ENCODE peak calls at places on chromosomes 7 and 10, in seven cellular contexts. One of them, this sample, is unnamed. For H3K9me3, the result is how much of the 10 kb centered on the place peaks cover.

GRCh38 chr7:44639701-44640321 is 33.4 kb downstream of the OGDH start:
- DNase-seq in GM23248: peak
- DNase-seq in fibroblast of lung: peak
- DNase-seq in heart right ventricle: no peak
- DNase-seq in SK-N-SH: peak
- DNase-seq in right atrium auricular region: peak
- DNase-seq in tibial artery: no peak
- DNase-seq in this sample: no peak

GRCh38 chr7:129665013-129665401 is 53.5 kb downstream of the NRF1 start:
- DNase-seq in tibial artery: no peak
- DNase-seq in GM23248: peak
- DNase-seq in fibroblast of lung: peak
- DNase-seq in right atrium auricular region: no peak
- DNase-seq in SK-N-SH: peak
- DNase-seq in heart right ventricle: no peak
- DNase-seq in this sample: peak

GRCh38 chr7:77837966-77838365 is 39.4 kb downstream of the PHTF2 start:
- DNase-seq in fibroblast of lung: no peak
- DNase-seq in SK-N-SH: no peak
- DNase-seq in GM23248: no peak
- DNase-seq in right atrium auricular region: no peak
- DNase-seq in heart right ventricle: no peak
- DNase-seq in tibial artery: no peak
- DNase-seq in this sample: no peak

GRCh38 chr10:6586501-6586900 is 6.4 kb upstream of the PRKCQ start:
- DNase-seq in GM23248: no peak
- DNase-seq in fibroblast of lung: no peak
- DNase-seq in right atrium auricular region: no peak
- DNase-seq in heart right ventricle: no peak
- DNase-seq in tibial artery: no peak
- DNase-seq in SK-N-SH: no peak
- DNase-seq in this sample: no peak

GRCh38 chr7:106916689-106917088 is 51.6 kb downstream of the PIK3CG start:
- DNase-seq in fibroblast of lung: peak
- DNase-seq in GM23248: peak
- DNase-seq in tibial artery: no peak
- DNase-seq in heart right ventricle: no peak
- DNase-seq in right atrium auricular region: no peak
- DNase-seq in SK-N-SH: no peak
- DNase-seq in this sample: no peak

GRCh38 chr7:135905858-135906257 is 71.3 kb downstream of the MTPN start:
- DNase-seq in right atrium auricular region: no peak
- DNase-seq in SK-N-SH: no peak
- DNase-seq in tibial artery: no peak
- DNase-seq in heart right ventricle: no peak
- DNase-seq in fibroblast of lung: no peak
- DNase-seq in GM23248: no peak
- DNase-seq in this sample: no peak

GRCh38 chr7:93202594-93203273 is 23.5 kb downstream of the HEPACAM2 start:
- DNase-seq in tibial artery: no peak
- DNase-seq in SK-N-SH: no peak
- DNase-seq in fibroblast of lung: no peak
- DNase-seq in GM23248: no peak
- DNase-seq in heart right ventricle: no peak
- DNase-seq in right atrium auricular region: no peak
- DNase-seq in this sample: no peak

GRCh38 chr10:96468845-96469244 is 44.9 kb downstream of the TLL2 start:
- DNase-seq in fibroblast of lung: no peak
- DNase-seq in tibial artery: no peak
- DNase-seq in heart right ventricle: no peak
- DNase-seq in SK-N-SH: peak
- DNase-seq in right atrium auricular region: no peak
- DNase-seq in GM23248: peak
- DNase-seq in this sample: no peak

GRCh38 chr10:76257816-76258215 is 826.4 kb downstream of the LRMDA start:
- DNase-seq in fibroblast of lung: no peak
- DNase-seq in heart right ventricle: no peak
- DNase-seq in tibial artery: no peak
- DNase-seq in GM23248: no peak
- DNase-seq in right atrium auricular region: no peak
- DNase-seq in SK-N-SH: no peak
- DNase-seq in this sample: no peak

GRCh38 chr10:132615346-132616169 is 78.0 kb downstream of the INPP5A start:
- DNase-seq in GM23248: no peak
- DNase-seq in SK-N-SH: peak
- DNase-seq in right atrium auricular region: no peak
- DNase-seq in fibroblast of lung: no peak
- DNase-seq in heart right ventricle: no peak
- DNase-seq in tibial artery: no peak
- DNase-seq in this sample: no peak

GRCh38 chr7:47361746-47362215 is 220.1 kb downstream of the TNS3 start:
- DNase-seq in right atrium auricular region: no peak
- DNase-seq in tibial artery: no peak
- DNase-seq in SK-N-SH: no peak
- DNase-seq in fibroblast of lung: peak
- DNase-seq in GM23248: peak
- DNase-seq in heart right ventricle: peak
- DNase-seq in this sample: no peak

GRCh38 chr7:151537818-151538561 is 18.3 kb upstream of the RHEB start:
- DNase-seq in fibroblast of lung: peak
- DNase-seq in GM23248: peak
- DNase-seq in SK-N-SH: no peak
- DNase-seq in right atrium auricular region: no peak
- DNase-seq in heart right ventricle: no peak
- DNase-seq in tibial artery: no peak
- DNase-seq in this sample: no peak

GRCh38 chr7:139602143-139602722 is 78.7 kb downstream of the CLEC2L start:
- DNase-seq in tibial artery: no peak
- DNase-seq in GM23248: peak
- DNase-seq in SK-N-SH: peak
- DNase-seq in heart right ventricle: no peak
- DNase-seq in right atrium auricular region: no peak
- DNase-seq in fibroblast of lung: peak
- DNase-seq in this sample: no peak

GRCh38 chr10:62811159-62811875 is 4.8 kb downstream of the EGR2 start:
- DNase-seq in right atrium auricular region: no peak
- DNase-seq in tibial artery: no peak
- DNase-seq in SK-N-SH: no peak
- DNase-seq in heart right ventricle: no peak
- DNase-seq in GM23248: no peak
- DNase-seq in fibroblast of lung: no peak
- DNase-seq in this sample: no peak

GRCh38 chr10:101031796-101032636 is 982 bp downstream of the SFXN3 start:
- DNase-seq in GM23248: peak
- DNase-seq in fibroblast of lung: peak
- DNase-seq in right atrium auricular region: peak
- DNase-seq in heart right ventricle: peak
- DNase-seq in SK-N-SH: peak
- DNase-seq in tibial artery: peak
- DNase-seq in this sample: peak

DNA sequence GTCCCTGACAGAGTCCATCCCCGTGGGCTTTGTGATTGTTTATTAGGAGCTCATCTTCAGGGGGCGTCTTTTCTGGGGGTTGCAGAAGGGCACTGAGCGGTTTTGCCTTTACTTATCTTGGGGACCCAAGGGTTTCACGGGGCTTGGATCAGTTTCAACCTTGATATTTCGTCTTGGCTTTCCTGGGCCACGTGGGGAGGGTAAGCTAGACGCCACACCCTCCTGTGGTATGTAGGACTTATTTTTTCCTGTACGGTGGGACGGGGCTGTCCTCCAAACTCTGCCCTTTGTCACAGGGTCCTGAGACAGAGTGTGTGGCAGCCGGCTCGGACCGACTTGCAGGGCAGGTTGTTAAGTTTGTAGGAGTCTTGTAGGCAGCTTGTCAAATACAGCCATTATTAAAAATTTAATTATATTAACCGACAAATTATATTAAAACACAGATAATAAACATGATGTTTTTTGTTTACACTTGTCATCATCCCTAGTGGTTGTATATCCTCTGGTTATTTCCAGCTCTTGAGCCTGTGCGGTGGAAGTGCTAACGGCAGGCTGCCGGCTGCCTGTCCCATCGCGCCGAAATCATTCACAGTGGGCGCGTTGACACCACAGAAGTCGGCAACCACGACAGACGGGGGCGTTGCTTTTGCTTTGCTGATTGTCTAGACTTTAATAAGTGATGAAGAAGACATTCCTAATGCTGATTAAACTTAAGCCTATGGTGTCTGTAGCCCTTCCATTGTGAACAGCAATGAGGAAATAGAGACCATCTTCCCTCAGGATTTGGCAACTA is 193.2 kb downstream of the DNAJB6 start:
- DNase-seq in heart right ventricle: no peak
- DNase-seq in fibroblast of lung: no peak
- DNase-seq in SK-N-SH: no peak
- DNase-seq in GM23248: no peak
- DNase-seq in right atrium auricular region: no peak
- DNase-seq in tibial artery: no peak
- DNase-seq in this sample: no peak
- H3K9me3 ChIP-seq in heart right ventricle: under half
- H3K9me3 ChIP-seq in fibroblast of lung: under half
- H3K9me3 ChIP-seq in SK-N-SH: under half
- H3K9me3 ChIP-seq in GM23248: under half
- H3K9me3 ChIP-seq in right atrium auricular region: under half
- H3K9me3 ChIP-seq in tibial artery: under half
- H3K9me3 ChIP-seq in this sample: under half

DNA sequence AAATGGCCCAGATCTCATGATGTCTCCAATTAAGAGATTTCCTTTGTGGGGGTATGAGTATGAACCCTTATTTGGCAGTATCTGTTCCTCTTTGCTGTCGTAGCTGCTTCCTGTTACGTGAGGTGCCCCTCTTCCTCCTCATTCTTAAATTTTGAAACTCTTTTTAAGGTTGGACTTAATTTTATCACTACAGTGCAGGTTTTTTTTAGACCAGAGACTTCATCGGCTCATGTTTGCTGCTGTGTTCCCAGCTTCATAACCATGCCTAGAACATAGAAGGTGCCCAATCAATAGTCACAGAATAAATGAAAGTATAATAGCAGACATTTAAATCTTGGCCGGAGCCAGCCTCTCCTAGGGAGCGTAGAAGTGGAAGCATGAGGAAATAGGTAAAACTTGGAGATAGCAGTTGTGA is 2.4 kb downstream of the MIOS start:
- DNase-seq in tibial artery: no peak
- DNase-seq in SK-N-SH: no peak
- DNase-seq in heart right ventricle: no peak
- DNase-seq in right atrium auricular region: no peak
- DNase-seq in fibroblast of lung: no peak
- DNase-seq in GM23248: no peak
- DNase-seq in this sample: no peak
- H3K4me3 ChIP-seq in tibial artery: no peak
- H3K4me3 ChIP-seq in SK-N-SH: peak
- H3K4me3 ChIP-seq in heart right ventricle: peak
- H3K4me3 ChIP-seq in right atrium auricular region: no peak
- H3K4me3 ChIP-seq in fibroblast of lung: no peak
- H3K4me3 ChIP-seq in GM23248: no peak
- H3K4me3 ChIP-seq in this sample: peak

DNA sequence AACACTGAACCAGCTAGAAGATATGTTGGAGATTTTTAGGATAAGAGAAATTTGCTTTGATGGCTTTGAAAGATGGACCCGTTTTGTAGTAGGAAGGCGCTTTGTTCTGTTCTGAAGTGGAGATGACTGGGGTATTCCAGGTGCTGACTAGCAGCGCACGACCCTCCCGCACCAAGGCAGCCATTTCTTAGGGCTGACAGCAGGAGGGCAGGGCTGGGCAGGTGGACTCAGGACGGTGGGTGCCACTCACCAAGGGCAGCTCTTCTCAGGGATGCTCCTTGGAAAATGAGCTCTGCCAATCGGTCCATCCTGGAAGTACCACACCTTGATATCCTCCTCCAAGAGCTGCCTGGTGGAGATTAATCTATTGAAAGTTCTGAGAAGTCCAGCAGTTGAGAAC is 463.6 kb upstream of the FOXK1 start:
- DNase-seq in tibial artery: no peak
- DNase-seq in heart right ventricle: no peak
- DNase-seq in GM23248: no peak
- DNase-seq in right atrium auricular region: no peak
- DNase-seq in SK-N-SH: no peak
- DNase-seq in fibroblast of lung: no peak
- DNase-seq in this sample: no peak
- H3K9me3 ChIP-seq in tibial artery: under half
- H3K9me3 ChIP-seq in heart right ventricle: under half
- H3K9me3 ChIP-seq in GM23248: under half
- H3K9me3 ChIP-seq in right atrium auricular region: under half
- H3K9me3 ChIP-seq in SK-N-SH: under half
- H3K9me3 ChIP-seq in fibroblast of lung: under half
- H3K9me3 ChIP-seq in this sample: under half

GRCh38 chr10:89537361-89537760 is 2.0 kb upstream of the SLC16A12 start:
- DNase-seq in GM23248: no peak
- DNase-seq in SK-N-SH: no peak
- DNase-seq in right atrium auricular region: no peak
- DNase-seq in fibroblast of lung: no peak
- DNase-seq in heart right ventricle: no peak
- DNase-seq in tibial artery: no peak
- DNase-seq in this sample: no peak

GRCh38 chr10:89534826-89535166 is 598 bp downstream of the SLC16A12 start:
- DNase-seq in right atrium auricular region: no peak
- DNase-seq in tibial artery: no peak
- DNase-seq in SK-N-SH: no peak
- DNase-seq in heart right ventricle: no peak
- DNase-seq in fibroblast of lung: no peak
- DNase-seq in GM23248: no peak
- DNase-seq in this sample: no peak

GRCh38 chr10:89532476-89532875 is 2.9 kb downstream of the SLC16A12 start:
- DNase-seq in tibial artery: no peak
- DNase-seq in heart right ventricle: no peak
- DNase-seq in GM23248: no peak
- DNase-seq in SK-N-SH: no peak
- DNase-seq in right atrium auricular region: no peak
- DNase-seq in fibroblast of lung: no peak
- DNase-seq in this sample: no peak

GRCh38 chr10:89536013-89536354 is 590 bp upstream of the SLC16A12 start:
- DNase-seq in fibroblast of lung: no peak
- DNase-seq in SK-N-SH: no peak
- DNase-seq in right atrium auricular region: no peak
- DNase-seq in GM23248: no peak
- DNase-seq in heart right ventricle: no peak
- DNase-seq in tibial artery: no peak
- DNase-seq in this sample: no peak

DNA sequence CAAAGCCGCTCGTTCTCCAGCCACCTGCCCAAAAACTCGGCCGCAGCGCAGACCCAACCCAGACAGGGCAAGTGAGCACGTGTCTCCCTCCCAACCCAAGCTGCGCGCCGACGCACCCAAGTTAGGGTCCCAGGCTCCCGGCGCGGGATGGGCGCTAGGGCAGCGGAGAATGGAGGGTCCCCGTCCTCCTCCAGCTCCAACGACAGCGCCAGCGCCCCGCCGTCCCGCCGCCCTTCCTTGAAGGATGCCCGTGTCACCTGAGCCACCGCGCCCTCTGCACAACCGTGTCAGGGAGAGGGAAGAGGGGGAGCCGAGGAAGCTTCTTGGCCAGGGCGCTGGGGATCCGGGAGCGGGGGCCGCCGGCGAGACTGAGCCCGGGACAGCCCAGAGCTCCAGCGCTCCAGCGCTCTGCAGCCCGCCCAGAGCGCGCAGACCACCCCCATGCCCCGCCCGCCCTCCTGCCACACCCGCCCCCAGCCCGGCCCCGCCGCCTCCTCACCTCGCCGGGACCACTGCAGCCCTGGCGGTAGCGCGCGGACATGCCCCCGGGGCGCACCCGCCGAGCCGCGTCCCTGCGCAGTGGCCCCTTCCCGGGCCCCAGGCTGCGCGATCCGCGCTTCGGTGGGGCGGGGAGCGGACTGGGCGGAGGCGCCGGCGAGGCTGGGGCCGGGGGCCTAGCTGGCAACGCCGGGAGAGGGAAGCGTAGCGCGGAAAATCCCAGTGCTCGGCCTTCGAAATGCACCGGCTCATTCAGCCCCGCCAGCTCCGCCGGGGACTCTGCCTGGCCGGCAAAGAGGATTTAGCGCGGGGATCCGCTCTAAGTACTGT is at the start of gene SLC16A12:
- DNase-seq in GM23248: no peak
- DNase-seq in right atrium auricular region: no peak
- DNase-seq in heart right ventricle: peak
- DNase-seq in SK-N-SH: peak
- DNase-seq in tibial artery: no peak
- DNase-seq in fibroblast of lung: peak
- DNase-seq in this sample: peak
- H3K4me3 ChIP-seq in GM23248: peak
- H3K4me3 ChIP-seq in right atrium auricular region: peak
- H3K4me3 ChIP-seq in heart right ventricle: peak
- H3K4me3 ChIP-seq in SK-N-SH: peak
- H3K4me3 ChIP-seq in tibial artery: peak
- H3K4me3 ChIP-seq in fibroblast of lung: peak
- H3K4me3 ChIP-seq in this sample: peak

This sample was measured in psoas muscle.